ENCODE peak calls at places on chromosomes 13 and 19, in seven cellular contexts. K, X, M, H, L, S and G are unnamed samples.

GRCh38 chr19:48656840-48657474 is 11.0 kb upstream of the CA11 start:
- DNase-seq in L (no peak), X (no peak), M (peak; percentile 63), H (no peak), K (no peak), S (no peak), G (peak; percentile 95)

GRCh38 chr13:110318920-110319319 is 11.8 kb downstream of the COL4A2 start:
- DNase-seq in L (no peak), S (no peak), M (no peak), X (no peak), H (no peak), K (no peak), G (no peak)

GRCh38 chr13:45340422-45341033 is 455 bp downstream of the TPT1 start:
- DNase-seq in S (peak; percentile 80), X (peak; percentile 78), H (no peak), M (peak; percentile 86), L (peak; percentile 90), K (peak; percentile 90), G (peak; percentile 86)

GRCh38 chr19:48842744-48843162 is 6.5 kb upstream of the HSD17B14 start:
- DNase-seq in K (peak; percentile 78), H (peak; percentile 35), L (peak; percentile 63), M (no peak), X (peak; percentile 58), S (peak; percentile 15), G (peak; percentile 53)

GRCh38 chr19:54107876-54108490 is 5.3 kb downstream of the NDUFA3 start:
- DNase-seq in M (no peak), L (no peak), H (no peak), K (no peak), X (no peak), S (no peak), G (no peak)

GRCh38 chr19:18415177-18415867 is 3.9 kb upstream of the SSBP4 start:
- DNase-seq in L (no peak), S (no peak), H (no peak), K (no peak), M (no peak), X (no peak), G (no peak)

GRCh38 chr13:33640832-33641231 is 177.1 kb upstream of the RFC3 start:
- DNase-seq in H (no peak), L (no peak), M (peak; percentile 36), S (no peak), X (no peak), K (no peak), G (peak; percentile 87)

GRCh38 chr19:5138606-5139594 is 170.0 kb downstream of the KDM4B start:
- DNase-seq in H (no peak), L (peak; percentile 96), S (no peak), M (peak; percentile 79), X (no peak), K (no peak), G (peak; percentile 63)

GRCh38 chr19:5580116-5580515 is 12.4 kb upstream of the TINCR start:
- DNase-seq in X (no peak), K (no peak), M (no peak), L (no peak), S (no peak), H (peak; percentile 43), G (no peak)

GRCh38 chr13:94994506-94994905 is 282.2 kb upstream of the SOX21 start:
- DNase-seq in H (no peak), X (peak; percentile 93), L (no peak), K (no peak), M (no peak), S (no peak), G (no peak)

GRCh38 chr13:75151081-75151643 is 330.8 kb downstream of the TBC1D4 start:
- DNase-seq in X (no peak), L (no peak), S (no peak), K (no peak), H (no peak), M (no peak), G (no peak)

GRCh38 chr19:13839938-13840750 is 36.8 kb upstream of the NANOS3 start:
- DNase-seq in L (peak; percentile 71), M (peak; percentile 80), K (peak; percentile 25), S (no peak), X (no peak), H (no peak), G (peak; percentile 74)

GRCh38 chr13:39047560-39047959 is 9.3 kb downstream of the NHLRC3 start:
- DNase-seq in K (peak; percentile 43), S (no peak), L (no peak), H (no peak), X (no peak), M (peak; percentile 36), G (peak; percentile 72)

GRCh38 chr19:14561832-14562351 is 10.0 kb downstream of the NDUFB7 start:
- DNase-seq in H (no peak), K (peak; percentile 64), L (no peak), X (no peak), M (peak; percentile 81), S (no peak), G (peak; percentile 46)

GRCh38 chr13:49976314-49977258 is 20.3 kb upstream of the TRIM13 start:
- DNase-seq in S (peak; percentile 37), H (peak; percentile 66), K (peak; percentile 67), M (peak; percentile 69), X (peak; percentile 84), L (peak; percentile 78), G (peak; percentile 82)

GRCh38 chr13:32045963-32046785 is 14.6 kb downstream of the FRY start:
- DNase-seq in H (peak; percentile 70), L (no peak), X (peak; percentile 88), M (peak; percentile 17), S (peak; percentile 71), K (no peak), G (peak; percentile 18)

GRCh38 chr19:18204394-18205179 is 745 bp upstream of the RAB3A start:
- DNase-seq in X (peak; percentile 47), H (peak; percentile 93), M (no peak), K (no peak), S (peak; percentile 76), L (no peak), G (no peak)

GRCh38 chr13:59144700-59145099 is 1019.0 kb downstream of the DIAPH3 start:
- DNase-seq in H (no peak), K (peak; percentile 8), S (no peak), M (no peak), X (no peak), L (no peak), G (no peak)